ENCODE peak calls at places on chromosomes 1 and 21, in five cellular contexts. P is effector memory CD4-positive, alpha-beta T cell; D is hypothalamus; V is AG08395; Y is stimulated activated CD4-positive, alpha-beta T cell treated with anti-CD3 and anti-CD28 coated beads, Interleukin-12 subunit alpha, Interleukin-12 subunit beta, amount 100 ng/mL, for 4 hours. A is an unnamed sample.

GRCh38 chr1:224113005-224113404 is 906 bp upstream of the FBXO28 start:
- DNase-seq in P (no peak), Y (no peak), D (no peak), V (no peak), A (no peak)

GRCh38 chr1:218345673-218346390 is 696 bp downstream of the TGFB2 start:
- DNase-seq in D (peak; percentile 46), Y (peak; percentile 14), V (peak; percentile 66), P (peak; percentile 12), A (no peak)

GRCh38 chr1:118986291-118986838 is 1.8 kb downstream of the TBX15 start:
- DNase-seq in D (no peak), P (no peak), V (peak; percentile 55), Y (no peak), A (no peak)

GRCh38 chr1:205664399-205665108 is 15.8 kb downstream of the SLC45A3 start:
- DNase-seq in P (no peak), V (no peak), Y (no peak), D (no peak), A (no peak)

GRCh38 chr1:77126309-77126708 is 92.9 kb downstream of the PIGK start:
- DNase-seq in Y (no peak), D (peak; percentile 2), P (no peak), V (peak; percentile 64), A (peak; percentile 54)

GRCh38 chr1:54328117-54328636 is 78.0 kb downstream of the SSBP3 start:
- DNase-seq in V (no peak), P (no peak), D (no peak), Y (no peak), A (no peak)

GRCh38 chr1:227951624-227952373 is 4.1 kb upstream of the WNT9A start:
- DNase-seq in P (no peak), Y (no peak), D (no peak), V (no peak), A (no peak)

GRCh38 chr1:94160811-94161210 is 39.9 kb upstream of the ABCA4 start:
- DNase-seq in P (no peak), V (peak; percentile 79), D (no peak), Y (no peak), A (peak; percentile 54)

GRCh38 chr1:31793586-31794285 is 22.1 kb downstream of the SPOCD1 start:
- DNase-seq in P (no peak), D (no peak), V (no peak), Y (no peak), A (no peak)

GRCh38 chr1:200034262-200034557 is 6.7 kb downstream of the NR5A2 start:
- DNase-seq in D (no peak), Y (no peak), P (no peak), V (no peak), A (no peak)

GRCh38 chr1:210407887-210408252 is 79.2 kb downstream of the HHAT start:
- DNase-seq in D (no peak), V (no peak), Y (no peak), P (no peak), A (no peak)

GRCh38 chr1:109466440-109467300 is at the start of gene SYPL2:
- DNase-seq in P (no peak), V (peak; percentile 43), D (peak; percentile 24), Y (peak; percentile 21), A (no peak)

GRCh38 chr1:53145942-53146708 is 3.7 kb upstream of the SLC1A7 start:
- DNase-seq in Y (no peak), V (peak; percentile 98), D (no peak), P (no peak), A (peak; percentile 97)

GRCh38 chr1:232556336-232556735 is 73.6 kb downstream of the SIPA1L2 start:
- DNase-seq in Y (no peak), P (no peak), D (no peak), V (no peak), A (no peak)

GRCh38 chr1:15341634-15342375 is 67.9 kb upstream of the EFHD2 start:
- DNase-seq in D (no peak), Y (no peak), V (no peak), P (no peak), A (peak; percentile 51)

GRCh38 chr1:179953974-179954493 is 576 bp upstream of the CEP350 start:
- DNase-seq in P (no peak), Y (peak; percentile 24), D (no peak), V (peak; percentile 17), A (peak; percentile 18)

GRCh38 chr21:42677339-42678117 is 24.1 kb downstream of the PDE9A start:
- DNase-seq in D (no peak), Y (no peak), P (no peak), V (no peak), A (peak; percentile 56)

GRCh38 chr1:201737350-201738060 is 91.5 kb upstream of the IPO9 start:
- DNase-seq in D (peak; percentile 76), V (peak; percentile 90), P (no peak), Y (no peak), A (peak; percentile 85)

GRCh38 chr1:179080866-179081695 is 789 bp upstream of the TOR3A start:
- DNase-seq in Y (peak; percentile 21), V (no peak), P (peak; percentile 58), D (peak; percentile 56), A (no peak)

A was measured in skeletal muscle cell.